ENCODE peak calls at places on chromosomes 16 and 17, in four cellular contexts. One of them, this sample, is unnamed.

GRCh38 chr17:42281571-42282096 is 5.4 kb upstream of the STAT5B start:
- DNase-seq in effector CD4-positive, alpha-beta T cell: no peak
- DNase-seq in hypothalamus: no peak
- DNase-seq in PC-3: no peak
- DNase-seq in this sample: no peak

GRCh38 chr17:29179232-29180036 is 764 bp downstream of the MYO18A start:
- DNase-seq in effector CD4-positive, alpha-beta T cell: no peak
- DNase-seq in hypothalamus: no peak
- DNase-seq in PC-3: peak; percentile 61
- DNase-seq in this sample: no peak

GRCh38 chr16:67555795-67556212 is 6.5 kb upstream of the CTCF start:
- DNase-seq in effector CD4-positive, alpha-beta T cell: no peak
- DNase-seq in hypothalamus: no peak
- DNase-seq in PC-3: peak; percentile 79
- DNase-seq in this sample: no peak

GRCh38 chr17:47948706-47949196 is 7.4 kb downstream of the PNPO start:
- DNase-seq in effector CD4-positive, alpha-beta T cell: no peak
- DNase-seq in hypothalamus: no peak
- DNase-seq in PC-3: peak; percentile 96
- DNase-seq in this sample: no peak

GRCh38 chr16:8959921-8960787 is 3.6 kb downstream of the USP7 start:
- DNase-seq in effector CD4-positive, alpha-beta T cell: no peak
- DNase-seq in hypothalamus: no peak
- DNase-seq in PC-3: no peak
- DNase-seq in this sample: no peak

GRCh38 chr17:46928472-46929261 is 5.7 kb downstream of the GOSR2 start:
- DNase-seq in effector CD4-positive, alpha-beta T cell: no peak
- DNase-seq in hypothalamus: no peak
- DNase-seq in PC-3: no peak
- DNase-seq in this sample: no peak

GRCh38 chr16:30894540-30895368 is 877 bp upstream of the BCL7C start:
- DNase-seq in effector CD4-positive, alpha-beta T cell: no peak
- DNase-seq in hypothalamus: no peak
- DNase-seq in PC-3: peak; percentile 12
- DNase-seq in this sample: no peak

GRCh38 chr17:56023851-56024250 is 129.4 kb upstream of the ANKFN1 start:
- DNase-seq in effector CD4-positive, alpha-beta T cell: no peak
- DNase-seq in hypothalamus: no peak
- DNase-seq in PC-3: no peak
- DNase-seq in this sample: no peak

GRCh38 chr17:31674305-31674704 is 184.7 kb downstream of the COPRS start:
- DNase-seq in effector CD4-positive, alpha-beta T cell: no peak
- DNase-seq in hypothalamus: no peak
- DNase-seq in PC-3: peak; percentile 34
- DNase-seq in this sample: no peak

This sample was measured in T-helper 9 cell.